ENCODE peak calls at places on chromosomes 6 and 20, in seven cellular contexts. One of them, this sample, is unnamed.

GRCh38 chr20:53996584-53997486 is 73.6 kb downstream of the BCAS1 start:
- DNase-seq in GM03348: no peak
- DNase-seq in NCI-H1105: no peak
- DNase-seq in activated CD8-positive, alpha-beta memory T cell treated with anti-CD3 and anti-CD28 coated beads, Interleukin-2, amount 10 ng/mL, durations not matched to agents 7 days and 5 days: no peak
- DNase-seq in ELF-1: no peak
- DNase-seq in stromal cell of bone marrow: no peak
- DNase-seq in HFF-Myc: no peak
- DNase-seq in this sample: no peak

GRCh38 chr6:14436593-14436992 is 319.0 kb downstream of the CD83 start:
- DNase-seq in GM03348: no peak
- DNase-seq in NCI-H1105: no peak
- DNase-seq in activated CD8-positive, alpha-beta memory T cell treated with anti-CD3 and anti-CD28 coated beads, Interleukin-2, amount 10 ng/mL, durations not matched to agents 7 days and 5 days: no peak
- DNase-seq in ELF-1: no peak
- DNase-seq in stromal cell of bone marrow: no peak
- DNase-seq in HFF-Myc: no peak
- DNase-seq in this sample: no peak

GRCh38 chr20:18849131-18849530 is 35.5 kb downstream of the SCP2D1 start:
- DNase-seq in GM03348: no peak
- DNase-seq in NCI-H1105: no peak
- DNase-seq in activated CD8-positive, alpha-beta memory T cell treated with anti-CD3 and anti-CD28 coated beads, Interleukin-2, amount 10 ng/mL, durations not matched to agents 7 days and 5 days: no peak
- DNase-seq in ELF-1: no peak
- DNase-seq in stromal cell of bone marrow: no peak
- DNase-seq in HFF-Myc: no peak
- DNase-seq in this sample: no peak

GRCh38 chr20:63698739-63699465 is 2.5 kb downstream of the TNFRSF6B start:
- DNase-seq in GM03348: peak
- DNase-seq in NCI-H1105: no peak
- DNase-seq in activated CD8-positive, alpha-beta memory T cell treated with anti-CD3 and anti-CD28 coated beads, Interleukin-2, amount 10 ng/mL, durations not matched to agents 7 days and 5 days: no peak
- DNase-seq in ELF-1: peak
- DNase-seq in stromal cell of bone marrow: peak
- DNase-seq in HFF-Myc: peak
- DNase-seq in this sample: peak

GRCh38 chr6:53974941-53975340 is 136.3 kb upstream of the MLIP start:
- DNase-seq in GM03348: no peak
- DNase-seq in NCI-H1105: no peak
- DNase-seq in activated CD8-positive, alpha-beta memory T cell treated with anti-CD3 and anti-CD28 coated beads, Interleukin-2, amount 10 ng/mL, durations not matched to agents 7 days and 5 days: no peak
- DNase-seq in ELF-1: no peak
- DNase-seq in stromal cell of bone marrow: no peak
- DNase-seq in HFF-Myc: no peak
- DNase-seq in this sample: no peak

GRCh38 chr6:34547921-34548644 is 8.0 kb downstream of the SPDEF start:
- DNase-seq in GM03348: no peak
- DNase-seq in NCI-H1105: no peak
- DNase-seq in activated CD8-positive, alpha-beta memory T cell treated with anti-CD3 and anti-CD28 coated beads, Interleukin-2, amount 10 ng/mL, durations not matched to agents 7 days and 5 days: no peak
- DNase-seq in ELF-1: no peak
- DNase-seq in stromal cell of bone marrow: no peak
- DNase-seq in HFF-Myc: no peak
- DNase-seq in this sample: no peak

GRCh38 chr20:59435496-59435895 is 135.1 kb downstream of the EDN3 start:
- DNase-seq in GM03348: no peak
- DNase-seq in NCI-H1105: peak
- DNase-seq in activated CD8-positive, alpha-beta memory T cell treated with anti-CD3 and anti-CD28 coated beads, Interleukin-2, amount 10 ng/mL, durations not matched to agents 7 days and 5 days: no peak
- DNase-seq in ELF-1: no peak
- DNase-seq in stromal cell of bone marrow: no peak
- DNase-seq in HFF-Myc: no peak
- DNase-seq in this sample: no peak

GRCh38 chr6:53038148-53038547 is 27.1 kb upstream of the FBXO9 start:
- DNase-seq in GM03348: no peak
- DNase-seq in NCI-H1105: no peak
- DNase-seq in activated CD8-positive, alpha-beta memory T cell treated with anti-CD3 and anti-CD28 coated beads, Interleukin-2, amount 10 ng/mL, durations not matched to agents 7 days and 5 days: no peak
- DNase-seq in ELF-1: no peak
- DNase-seq in stromal cell of bone marrow: no peak
- DNase-seq in HFF-Myc: no peak
- DNase-seq in this sample: no peak

GRCh38 chr20:25199473-25200265 is 4.2 kb downstream of the ENTPD6 start:
- DNase-seq in GM03348: no peak
- DNase-seq in NCI-H1105: no peak
- DNase-seq in activated CD8-positive, alpha-beta memory T cell treated with anti-CD3 and anti-CD28 coated beads, Interleukin-2, amount 10 ng/mL, durations not matched to agents 7 days and 5 days: peak
- DNase-seq in ELF-1: no peak
- DNase-seq in stromal cell of bone marrow: no peak
- DNase-seq in HFF-Myc: no peak
- DNase-seq in this sample: no peak

GRCh38 chr6:44011350-44011925 is 115.8 kb downstream of the MRPL14 start:
- DNase-seq in GM03348: no peak
- DNase-seq in NCI-H1105: no peak
- DNase-seq in activated CD8-positive, alpha-beta memory T cell treated with anti-CD3 and anti-CD28 coated beads, Interleukin-2, amount 10 ng/mL, durations not matched to agents 7 days and 5 days: no peak
- DNase-seq in ELF-1: no peak
- DNase-seq in stromal cell of bone marrow: no peak
- DNase-seq in HFF-Myc: no peak
- DNase-seq in this sample: no peak

GRCh38 chr6:151051164-151051563 is 185.7 kb downstream of the MTHFD1L start:
- DNase-seq in GM03348: no peak
- DNase-seq in NCI-H1105: no peak
- DNase-seq in activated CD8-positive, alpha-beta memory T cell treated with anti-CD3 and anti-CD28 coated beads, Interleukin-2, amount 10 ng/mL, durations not matched to agents 7 days and 5 days: no peak
- DNase-seq in ELF-1: no peak
- DNase-seq in stromal cell of bone marrow: no peak
- DNase-seq in HFF-Myc: no peak
- DNase-seq in this sample: no peak

GRCh38 chr6:24614048-24614420 is 32.0 kb downstream of the KIAA0319 start:
- DNase-seq in GM03348: no peak
- DNase-seq in NCI-H1105: no peak
- DNase-seq in activated CD8-positive, alpha-beta memory T cell treated with anti-CD3 and anti-CD28 coated beads, Interleukin-2, amount 10 ng/mL, durations not matched to agents 7 days and 5 days: no peak
- DNase-seq in ELF-1: no peak
- DNase-seq in stromal cell of bone marrow: no peak
- DNase-seq in HFF-Myc: no peak
- DNase-seq in this sample: no peak

GRCh38 chr6:31541658-31542521 is at the start of gene DDX39B:
- DNase-seq in GM03348: peak
- DNase-seq in NCI-H1105: peak
- DNase-seq in activated CD8-positive, alpha-beta memory T cell treated with anti-CD3 and anti-CD28 coated beads, Interleukin-2, amount 10 ng/mL, durations not matched to agents 7 days and 5 days: peak
- DNase-seq in ELF-1: peak
- DNase-seq in stromal cell of bone marrow: peak
- DNase-seq in HFF-Myc: peak
- DNase-seq in this sample: peak

GRCh38 chr6:99016355-99016754 is 68.6 kb upstream of the FBXL4 start:
- DNase-seq in GM03348: peak
- DNase-seq in NCI-H1105: no peak
- DNase-seq in activated CD8-positive, alpha-beta memory T cell treated with anti-CD3 and anti-CD28 coated beads, Interleukin-2, amount 10 ng/mL, durations not matched to agents 7 days and 5 days: peak
- DNase-seq in ELF-1: no peak
- DNase-seq in stromal cell of bone marrow: peak
- DNase-seq in HFF-Myc: peak
- DNase-seq in this sample: no peak

GRCh38 chr6:65448806-65449397 is 258.1 kb downstream of the EYS start:
- DNase-seq in GM03348: no peak
- DNase-seq in NCI-H1105: no peak
- DNase-seq in activated CD8-positive, alpha-beta memory T cell treated with anti-CD3 and anti-CD28 coated beads, Interleukin-2, amount 10 ng/mL, durations not matched to agents 7 days and 5 days: no peak
- DNase-seq in ELF-1: no peak
- DNase-seq in stromal cell of bone marrow: no peak
- DNase-seq in HFF-Myc: no peak
- DNase-seq in this sample: no peak

GRCh38 chr20:920306-920705 is 4.2 kb upstream of the ANGPT4 start:
- DNase-seq in GM03348: no peak
- DNase-seq in NCI-H1105: no peak
- DNase-seq in activated CD8-positive, alpha-beta memory T cell treated with anti-CD3 and anti-CD28 coated beads, Interleukin-2, amount 10 ng/mL, durations not matched to agents 7 days and 5 days: no peak
- DNase-seq in ELF-1: no peak
- DNase-seq in stromal cell of bone marrow: peak
- DNase-seq in HFF-Myc: no peak
- DNase-seq in this sample: no peak

GRCh38 chr6:38789256-38789655 is 74.1 kb downstream of the DNAH8 start:
- DNase-seq in GM03348: no peak
- DNase-seq in NCI-H1105: no peak
- DNase-seq in activated CD8-positive, alpha-beta memory T cell treated with anti-CD3 and anti-CD28 coated beads, Interleukin-2, amount 10 ng/mL, durations not matched to agents 7 days and 5 days: no peak
- DNase-seq in ELF-1: no peak
- DNase-seq in stromal cell of bone marrow: no peak
- DNase-seq in HFF-Myc: no peak
- DNase-seq in this sample: no peak

GRCh38 chr6:124099520-124099919 is 295.9 kb downstream of the NKAIN2 start:
- DNase-seq in GM03348: no peak
- DNase-seq in NCI-H1105: no peak
- DNase-seq in activated CD8-positive, alpha-beta memory T cell treated with anti-CD3 and anti-CD28 coated beads, Interleukin-2, amount 10 ng/mL, durations not matched to agents 7 days and 5 days: no peak
- DNase-seq in ELF-1: no peak
- DNase-seq in stromal cell of bone marrow: no peak
- DNase-seq in HFF-Myc: no peak
- DNase-seq in this sample: no peak

GRCh38 chr6:2921520-2922115 is 18.5 kb upstream of the SERPINB9 start:
- DNase-seq in GM03348: no peak
- DNase-seq in NCI-H1105: no peak
- DNase-seq in activated CD8-positive, alpha-beta memory T cell treated with anti-CD3 and anti-CD28 coated beads, Interleukin-2, amount 10 ng/mL, durations not matched to agents 7 days and 5 days: no peak
- DNase-seq in ELF-1: no peak
- DNase-seq in stromal cell of bone marrow: no peak
- DNase-seq in HFF-Myc: no peak
- DNase-seq in this sample: no peak

GRCh38 chr6:7818480-7819165 is 92.0 kb downstream of the TXNDC5 start:
- DNase-seq in GM03348: no peak
- DNase-seq in NCI-H1105: no peak
- DNase-seq in activated CD8-positive, alpha-beta memory T cell treated with anti-CD3 and anti-CD28 coated beads, Interleukin-2, amount 10 ng/mL, durations not matched to agents 7 days and 5 days: no peak
- DNase-seq in ELF-1: no peak
- DNase-seq in stromal cell of bone marrow: no peak
- DNase-seq in HFF-Myc: no peak
- DNase-seq in this sample: no peak

GRCh38 chr20:34075647-34076046 is 36.4 kb downstream of the EIF2S2 start:
- DNase-seq in GM03348: no peak
- DNase-seq in NCI-H1105: no peak
- DNase-seq in activated CD8-positive, alpha-beta memory T cell treated with anti-CD3 and anti-CD28 coated beads, Interleukin-2, amount 10 ng/mL, durations not matched to agents 7 days and 5 days: no peak
- DNase-seq in ELF-1: no peak
- DNase-seq in stromal cell of bone marrow: no peak
- DNase-seq in HFF-Myc: no peak
- DNase-seq in this sample: no peak

GRCh38 chr6:138088307-138088744 is 18.9 kb downstream of the PERP start:
- DNase-seq in GM03348: peak
- DNase-seq in NCI-H1105: peak
- DNase-seq in activated CD8-positive, alpha-beta memory T cell treated with anti-CD3 and anti-CD28 coated beads, Interleukin-2, amount 10 ng/mL, durations not matched to agents 7 days and 5 days: no peak
- DNase-seq in ELF-1: no peak
- DNase-seq in stromal cell of bone marrow: peak
- DNase-seq in HFF-Myc: peak
- DNase-seq in this sample: peak

GRCh38 chr6:166673309-166673708 is 46.3 kb upstream of the RPS6KA2 start:
- DNase-seq in GM03348: no peak
- DNase-seq in NCI-H1105: no peak
- DNase-seq in activated CD8-positive, alpha-beta memory T cell treated with anti-CD3 and anti-CD28 coated beads, Interleukin-2, amount 10 ng/mL, durations not matched to agents 7 days and 5 days: no peak
- DNase-seq in ELF-1: no peak
- DNase-seq in stromal cell of bone marrow: no peak
- DNase-seq in HFF-Myc: no peak
- DNase-seq in this sample: no peak

GRCh38 chr6:130513770-130514169 is 148.0 kb downstream of the TMEM200A start:
- DNase-seq in GM03348: peak
- DNase-seq in NCI-H1105: no peak
- DNase-seq in activated CD8-positive, alpha-beta memory T cell treated with anti-CD3 and anti-CD28 coated beads, Interleukin-2, amount 10 ng/mL, durations not matched to agents 7 days and 5 days: peak
- DNase-seq in ELF-1: no peak
- DNase-seq in stromal cell of bone marrow: no peak
- DNase-seq in HFF-Myc: peak
- DNase-seq in this sample: peak

GRCh38 chr6:111709615-111710398 is 104.1 kb upstream of the TRAF3IP2 start:
- DNase-seq in GM03348: peak
- DNase-seq in NCI-H1105: peak
- DNase-seq in activated CD8-positive, alpha-beta memory T cell treated with anti-CD3 and anti-CD28 coated beads, Interleukin-2, amount 10 ng/mL, durations not matched to agents 7 days and 5 days: peak
- DNase-seq in ELF-1: peak
- DNase-seq in stromal cell of bone marrow: peak
- DNase-seq in HFF-Myc: peak
- DNase-seq in this sample: peak

GRCh38 chr6:106182455-106182854 is 96.3 kb downstream of the PRDM1 start:
- DNase-seq in GM03348: no peak
- DNase-seq in NCI-H1105: no peak
- DNase-seq in activated CD8-positive, alpha-beta memory T cell treated with anti-CD3 and anti-CD28 coated beads, Interleukin-2, amount 10 ng/mL, durations not matched to agents 7 days and 5 days: peak
- DNase-seq in ELF-1: no peak
- DNase-seq in stromal cell of bone marrow: no peak
- DNase-seq in HFF-Myc: no peak
- DNase-seq in this sample: peak

GRCh38 chr6:45560421-45560820 is 182.7 kb upstream of the SUPT3H start:
- DNase-seq in GM03348: no peak
- DNase-seq in NCI-H1105: no peak
- DNase-seq in activated CD8-positive, alpha-beta memory T cell treated with anti-CD3 and anti-CD28 coated beads, Interleukin-2, amount 10 ng/mL, durations not matched to agents 7 days and 5 days: no peak
- DNase-seq in ELF-1: no peak
- DNase-seq in stromal cell of bone marrow: no peak
- DNase-seq in HFF-Myc: no peak
- DNase-seq in this sample: no peak

GRCh38 chr6:118580585-118581419 is 32.7 kb downstream of the PLN start:
- DNase-seq in GM03348: peak
- DNase-seq in NCI-H1105: peak
- DNase-seq in activated CD8-positive, alpha-beta memory T cell treated with anti-CD3 and anti-CD28 coated beads, Interleukin-2, amount 10 ng/mL, durations not matched to agents 7 days and 5 days: no peak
- DNase-seq in ELF-1: peak
- DNase-seq in stromal cell of bone marrow: peak
- DNase-seq in HFF-Myc: peak
- DNase-seq in this sample: peak

GRCh38 chr20:41316602-41317535 is 662 bp downstream of the ZHX3 start:
- DNase-seq in GM03348: peak
- DNase-seq in NCI-H1105: peak
- DNase-seq in activated CD8-positive, alpha-beta memory T cell treated with anti-CD3 and anti-CD28 coated beads, Interleukin-2, amount 10 ng/mL, durations not matched to agents 7 days and 5 days: peak
- DNase-seq in ELF-1: peak
- DNase-seq in stromal cell of bone marrow: no peak
- DNase-seq in HFF-Myc: no peak
- DNase-seq in this sample: peak

GRCh38 chr20:36435799-36436541 is 105.3 kb upstream of the MYL9 start:
- DNase-seq in GM03348: peak
- DNase-seq in NCI-H1105: no peak
- DNase-seq in activated CD8-positive, alpha-beta memory T cell treated with anti-CD3 and anti-CD28 coated beads, Interleukin-2, amount 10 ng/mL, durations not matched to agents 7 days and 5 days: peak
- DNase-seq in ELF-1: peak
- DNase-seq in stromal cell of bone marrow: no peak
- DNase-seq in HFF-Myc: no peak
- DNase-seq in this sample: no peak

GRCh38 chr6:116012471-116012949 is 48.2 kb downstream of the FRK start:
- DNase-seq in GM03348: no peak
- DNase-seq in NCI-H1105: no peak
- DNase-seq in activated CD8-positive, alpha-beta memory T cell treated with anti-CD3 and anti-CD28 coated beads, Interleukin-2, amount 10 ng/mL, durations not matched to agents 7 days and 5 days: no peak
- DNase-seq in ELF-1: no peak
- DNase-seq in stromal cell of bone marrow: no peak
- DNase-seq in HFF-Myc: no peak
- DNase-seq in this sample: no peak

GRCh38 chr20:46872315-46873211 is 22.1 kb upstream of the EYA2 start:
- DNase-seq in GM03348: peak
- DNase-seq in NCI-H1105: no peak
- DNase-seq in activated CD8-positive, alpha-beta memory T cell treated with anti-CD3 and anti-CD28 coated beads, Interleukin-2, amount 10 ng/mL, durations not matched to agents 7 days and 5 days: no peak
- DNase-seq in ELF-1: no peak
- DNase-seq in stromal cell of bone marrow: no peak
- DNase-seq in HFF-Myc: no peak
- DNase-seq in this sample: no peak

GRCh38 chr6:169776379-169776778 is 25.0 kb downstream of the ERMARD start:
- DNase-seq in GM03348: no peak
- DNase-seq in NCI-H1105: no peak
- DNase-seq in activated CD8-positive, alpha-beta memory T cell treated with anti-CD3 and anti-CD28 coated beads, Interleukin-2, amount 10 ng/mL, durations not matched to agents 7 days and 5 days: no peak
- DNase-seq in ELF-1: no peak
- DNase-seq in stromal cell of bone marrow: no peak
- DNase-seq in HFF-Myc: no peak
- DNase-seq in this sample: no peak

GRCh38 chr20:47854687-47855212 is 69.5 kb upstream of the SULF2 start:
- DNase-seq in GM03348: peak
- DNase-seq in NCI-H1105: peak
- DNase-seq in activated CD8-positive, alpha-beta memory T cell treated with anti-CD3 and anti-CD28 coated beads, Interleukin-2, amount 10 ng/mL, durations not matched to agents 7 days and 5 days: no peak
- DNase-seq in ELF-1: peak
- DNase-seq in stromal cell of bone marrow: no peak
- DNase-seq in HFF-Myc: peak
- DNase-seq in this sample: no peak

GRCh38 chr6:1384549-1385128 is 4.7 kb upstream of the FOXF2 start:
- DNase-seq in GM03348: no peak
- DNase-seq in NCI-H1105: no peak
- DNase-seq in activated CD8-positive, alpha-beta memory T cell treated with anti-CD3 and anti-CD28 coated beads, Interleukin-2, amount 10 ng/mL, durations not matched to agents 7 days and 5 days: no peak
- DNase-seq in ELF-1: no peak
- DNase-seq in stromal cell of bone marrow: no peak
- DNase-seq in HFF-Myc: no peak
- DNase-seq in this sample: no peak

GRCh38 chr6:1612902-1613301 is 3.2 kb downstream of the FOXC1 start:
- DNase-seq in GM03348: peak
- DNase-seq in NCI-H1105: no peak
- DNase-seq in activated CD8-positive, alpha-beta memory T cell treated with anti-CD3 and anti-CD28 coated beads, Interleukin-2, amount 10 ng/mL, durations not matched to agents 7 days and 5 days: no peak
- DNase-seq in ELF-1: no peak
- DNase-seq in stromal cell of bone marrow: no peak
- DNase-seq in HFF-Myc: peak
- DNase-seq in this sample: peak

GRCh38 chr20:991850-992249 is 10.3 kb downstream of the RSPO4 start:
- DNase-seq in GM03348: no peak
- DNase-seq in NCI-H1105: no peak
- DNase-seq in activated CD8-positive, alpha-beta memory T cell treated with anti-CD3 and anti-CD28 coated beads, Interleukin-2, amount 10 ng/mL, durations not matched to agents 7 days and 5 days: no peak
- DNase-seq in ELF-1: peak
- DNase-seq in stromal cell of bone marrow: no peak
- DNase-seq in HFF-Myc: no peak
- DNase-seq in this sample: no peak

GRCh38 chr6:128919412-128919811 is 36.5 kb downstream of the LAMA2 start:
- DNase-seq in GM03348: peak
- DNase-seq in NCI-H1105: no peak
- DNase-seq in activated CD8-positive, alpha-beta memory T cell treated with anti-CD3 and anti-CD28 coated beads, Interleukin-2, amount 10 ng/mL, durations not matched to agents 7 days and 5 days: no peak
- DNase-seq in ELF-1: no peak
- DNase-seq in stromal cell of bone marrow: peak
- DNase-seq in HFF-Myc: no peak
- DNase-seq in this sample: peak

This sample was measured in AG09309.